ENCODE peak calls at places on chromosome 18, in six cellular contexts. X is fibroblast of lung, Y is fibroblast of pulmonary artery, M is activated B cell treated with CpG ODN at 0.5 μM for 24 hours, K is coronary artery, J is GM10248. E is an unnamed sample.

GRCh38 chr18:13141209-13141608 is 77.4 kb upstream of the LDLRAD4 start:
- DNase-seq in X (no peak), Y (no peak), M (no peak), K (no peak), J (no peak), E (no peak)

GRCh38 chr18:35430721-35431441 is 53.7 kb upstream of the ZNF396 start:
- DNase-seq in X (no peak), Y (peak), M (no peak), K (no peak), J (no peak), E (no peak)

GRCh38 chr18:25058520-25058919 is 293.4 kb downstream of the ZNF521 start:
- DNase-seq in X (no peak), Y (no peak), M (no peak), K (no peak), J (no peak), E (no peak)

GRCh38 chr18:53941601-53942335 is 282.7 kb downstream of the MBD2 start:
- DNase-seq in X (peak), Y (peak), M (no peak), K (no peak), J (no peak), E (no peak)

GRCh38 chr18:29874519-29875098 is 1167.9 kb downstream of the DSC3 start:
- DNase-seq in X (peak), Y (peak), M (no peak), K (no peak), J (peak), E (no peak)

GRCh38 chr18:572499-573289 is 7.5 kb upstream of the CETN1 start:
- DNase-seq in X (no peak), Y (no peak), M (no peak), K (no peak), J (no peak), E (no peak)

GRCh38 chr18:24837065-24837464 is 376.6 kb downstream of the HRH4 start:
- DNase-seq in X (peak), Y (no peak), M (no peak), K (no peak), J (no peak), E (no peak)

GRCh38 chr18:12766986-12767433 is 64.2 kb downstream of the PSMG2 start:
- DNase-seq in X (no peak), Y (no peak), M (no peak), K (no peak), J (no peak), E (no peak)

GRCh38 chr18:23845988-23846630 is 156.9 kb downstream of the LAMA3 start:
- DNase-seq in X (no peak), Y (no peak), M (no peak), K (no peak), J (no peak), E (no peak)

GRCh38 chr18:22283397-22283796 is 114.0 kb downstream of the GATA6 start:
- DNase-seq in X (peak), Y (no peak), M (no peak), K (no peak), J (no peak), E (no peak)

GRCh38 chr18:66316708-66317107 is 287.2 kb downstream of the CDH19 start:
- DNase-seq in X (no peak), Y (no peak), M (no peak), K (no peak), J (no peak), E (no peak)

GRCh38 chr18:78731423-78732032 is 248.1 kb upstream of the SALL3 start:
- DNase-seq in X (no peak), Y (no peak), M (no peak), K (peak), J (no peak), E (no peak)

GRCh38 chr18:73408434-73408833 is 540.6 kb upstream of the NETO1 start:
- DNase-seq in X (peak), Y (peak), M (no peak), K (no peak), J (no peak), E (no peak)

GRCh38 chr18:79478484-79479113 is 82.9 kb downstream of the NFATC1 start:
- DNase-seq in X (no peak), Y (no peak), M (no peak), K (no peak), J (no peak), E (no peak)

GRCh38 chr18:55781481-55781957 is 193.5 kb upstream of the TCF4 start:
- DNase-seq in X (peak), Y (peak), M (no peak), K (no peak), J (no peak), E (no peak)

GRCh38 chr18:32343634-32344033 is 127.0 kb downstream of the GAREM1 start:
- DNase-seq in X (no peak), Y (no peak), M (no peak), K (no peak), J (no peak), E (no peak)

GRCh38 chr18:50855976-50856772 is 22.7 kb upstream of the ME2 start:
- DNase-seq in X (peak), Y (no peak), M (no peak), K (no peak), J (no peak), E (no peak)

GRCh38 chr18:40314199-40314598 is 1640.8 kb upstream of the PIK3C3 start:
- DNase-seq in X (no peak), Y (no peak), M (no peak), K (no peak), J (no peak), E (no peak)

GRCh38 chr18:79531386-79531785 is 135.7 kb downstream of the NFATC1 start:
- DNase-seq in X (no peak), Y (no peak), M (no peak), K (no peak), J (no peak), E (no peak)

GRCh38 chr18:76376668-76377358 is 118.2 kb downstream of the ZNF516 start:
- DNase-seq in X (no peak), Y (no peak), M (no peak), K (no peak), J (no peak), E (no peak)

GRCh38 chr18:66655407-66655806 is 51.5 kb upstream of the CDH19 start:
- DNase-seq in X (no peak), Y (no peak), M (no peak), K (no peak), J (no peak), E (no peak)

GRCh38 chr18:59268127-59268721 is 5.0 kb downstream of the RAX start:
- DNase-seq in X (no peak), Y (no peak), M (no peak), K (no peak), J (no peak), E (no peak)

GRCh38 chr18:4405965-4406364 is 49.1 kb downstream of the DLGAP1 start:
- DNase-seq in X (no peak), Y (no peak), M (no peak), K (no peak), J (no peak), E (no peak)

GRCh38 chr18:58898427-58898826 is 33.8 kb downstream of the ZNF532 start:
- DNase-seq in X (no peak), Y (no peak), M (no peak), K (peak), J (no peak), E (no peak)

GRCh38 chr18:59502222-59502898 is 143.3 kb upstream of the LMAN1 start:
- DNase-seq in X (peak), Y (peak), M (no peak), K (no peak), J (no peak), E (no peak)

GRCh38 chr18:13463526-13463925 is 245.0 kb downstream of the LDLRAD4 start:
- DNase-seq in X (no peak), Y (no peak), M (no peak), K (no peak), J (no peak), E (no peak)

GRCh38 chr18:73793386-73793785 is 354.2 kb downstream of the FBXO15 start:
- DNase-seq in X (peak), Y (peak), M (no peak), K (no peak), J (no peak), E (no peak)

GRCh38 chr18:64983497-64984238 is 767.1 kb upstream of the CDH7 start:
- DNase-seq in X (no peak), Y (no peak), M (no peak), K (no peak), J (no peak), E (no peak)

GRCh38 chr18:62523631-62524442 is 1.0 kb downstream of the ZCCHC2 start:
- DNase-seq in X (peak), Y (peak), M (no peak), K (peak), J (no peak), E (no peak)

GRCh38 chr18:74063552-74063951 is 84.1 kb downstream of the FBXO15 start:
- DNase-seq in X (no peak), Y (no peak), M (no peak), K (no peak), J (no peak), E (no peak)

GRCh38 chr18:69948919-69949537 is 1.4 kb upstream of the CD226 start:
- DNase-seq in X (no peak), Y (peak), M (no peak), K (no peak), J (peak), E (no peak)

GRCh38 chr18:10067670-10068659 is 154.1 kb downstream of the VAPA start:
- DNase-seq in X (no peak), Y (no peak), M (no peak), K (no peak), J (no peak), E (no peak)

GRCh38 chr18:8359076-8359475 is 250.2 kb upstream of the RAB12 start:
- DNase-seq in X (no peak), Y (no peak), M (no peak), K (peak), J (no peak), E (peak)
- TF ChIP-seq CTCF in X (no peak), Y (no peak), M (no peak), K (no peak), J (no peak), E (no peak)

GRCh38 chr18:26416652-26417150 is 131.7 kb downstream of the KCTD1 start:
- DNase-seq in X (no peak), Y (no peak), M (no peak), K (no peak), J (no peak), E (no peak)
- TF ChIP-seq CTCF in X (no peak), Y (no peak), M (no peak), K (no peak), J (no peak), E (no peak)

DNA sequence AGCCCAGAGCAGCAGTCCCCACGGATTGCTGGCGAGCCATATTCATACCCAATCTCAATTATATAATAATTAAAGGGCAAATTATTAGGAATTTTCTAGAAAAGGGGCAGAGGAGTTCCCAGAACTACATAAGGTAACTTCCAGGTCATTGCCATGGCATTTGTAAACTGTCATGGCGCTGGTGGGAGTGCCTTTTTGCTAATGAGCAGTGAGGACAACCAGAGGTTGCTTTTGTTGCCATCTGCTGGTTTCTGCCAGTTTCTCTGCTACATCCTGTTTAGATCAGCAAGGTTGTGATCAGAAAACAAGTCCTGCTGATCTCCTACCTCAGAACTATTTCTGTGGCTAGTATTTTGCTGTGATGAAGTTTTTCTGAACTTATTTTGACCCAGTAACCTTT is 159.8 kb upstream of the PIEZO2 start:
- DNase-seq in X (no peak), Y (peak), M (no peak), K (no peak), J (no peak), E (no peak)
- TF ChIP-seq CTCF in X (peak), Y (peak), M (no peak), K (no peak), J (peak), E (no peak)

DNA sequence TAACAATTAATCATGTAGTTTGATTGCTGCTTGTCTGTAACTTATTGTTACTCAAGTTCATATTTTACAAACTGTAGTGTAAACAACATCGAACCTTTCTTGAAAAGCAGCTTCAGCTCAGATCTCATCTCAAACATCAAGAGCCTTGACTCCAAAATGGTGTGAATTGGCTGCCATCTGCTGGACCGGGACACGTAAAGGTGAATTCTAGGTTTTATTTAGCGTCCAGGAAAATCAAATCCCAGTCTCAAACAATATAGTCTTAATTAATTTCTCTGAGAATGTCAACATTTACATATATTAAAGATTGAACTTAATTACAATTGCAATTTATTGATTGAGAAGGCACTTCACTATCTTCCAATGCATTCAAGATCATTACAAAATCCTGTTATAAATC is 453.0 kb downstream of the GALR1 start:
- DNase-seq in X (no peak), Y (peak), M (no peak), K (no peak), J (no peak), E (no peak)
- TF ChIP-seq CTCF in X (no peak), Y (no peak), M (no peak), K (no peak), J (peak), E (no peak)

GRCh38 chr18:49001587-49001986 is 50.8 kb upstream of the SMAD7 start:
- DNase-seq in X (no peak), Y (no peak), M (no peak), K (no peak), J (no peak), E (no peak)
- TF ChIP-seq CTCF in X (no peak), Y (no peak), M (no peak), K (no peak), J (no peak), E (no peak)

E was measured in vagina.